ENCODE peak calls at places on chromosome 7, in seven cellular contexts. One of them, this sample, is unnamed.
A peak's percentile ranks its signal among the peaks of the same experiment; 100 is the strongest.

GRCh38 chr7:95558866-95559265 is 37.5 kb downstream of the PDK4 start:
- DNase-seq in GM12878: no peak
- DNase-seq in hepatocyte: peak; percentile 42
- DNase-seq in fibroblast of lung: no peak
- DNase-seq in osteoblast: no peak
- DNase-seq in mammary epithelial cell: no peak
- DNase-seq in IMR-90: no peak
- DNase-seq in this sample: no peak

GRCh38 chr7:1134951-1135350 is 25.0 kb downstream of the ZFAND2A start:
- DNase-seq in GM12878: no peak
- DNase-seq in hepatocyte: no peak
- DNase-seq in fibroblast of lung: no peak
- DNase-seq in osteoblast: no peak
- DNase-seq in mammary epithelial cell: no peak
- DNase-seq in IMR-90: no peak
- DNase-seq in this sample: no peak

GRCh38 chr7:94088560-94088959 is 84.4 kb upstream of the BET1 start:
- DNase-seq in GM12878: no peak
- DNase-seq in hepatocyte: no peak
- DNase-seq in fibroblast of lung: peak; percentile 60
- DNase-seq in osteoblast: no peak
- DNase-seq in mammary epithelial cell: no peak
- DNase-seq in IMR-90: peak; percentile 57
- DNase-seq in this sample: no peak

GRCh38 chr7:50304911-50305621 is 550 bp downstream of the IKZF1 start:
- DNase-seq in GM12878: no peak
- DNase-seq in hepatocyte: no peak
- DNase-seq in fibroblast of lung: no peak
- DNase-seq in osteoblast: no peak
- DNase-seq in mammary epithelial cell: no peak
- DNase-seq in IMR-90: no peak
- DNase-seq in this sample: no peak

GRCh38 chr7:18499407-18500197 is 4.1 kb downstream of the HDAC9 start:
- DNase-seq in GM12878: no peak
- DNase-seq in hepatocyte: peak; percentile 6
- DNase-seq in fibroblast of lung: no peak
- DNase-seq in osteoblast: no peak
- DNase-seq in mammary epithelial cell: no peak
- DNase-seq in IMR-90: no peak
- DNase-seq in this sample: no peak

GRCh38 chr7:138001529-138002095 is at the start of gene CREB3L2:
- DNase-seq in GM12878: no peak
- DNase-seq in hepatocyte: peak; percentile 85
- DNase-seq in fibroblast of lung: peak; percentile 69
- DNase-seq in osteoblast: peak; percentile 66
- DNase-seq in mammary epithelial cell: no peak
- DNase-seq in IMR-90: peak; percentile 57
- DNase-seq in this sample: no peak

GRCh38 chr7:100675581-100676350 is 2.2 kb downstream of the GNB2 start:
- DNase-seq in GM12878: peak; percentile 34
- DNase-seq in hepatocyte: peak; percentile 79
- DNase-seq in fibroblast of lung: peak; percentile 71
- DNase-seq in osteoblast: peak; percentile 97
- DNase-seq in mammary epithelial cell: peak; percentile 67
- DNase-seq in IMR-90: peak; percentile 59
- DNase-seq in this sample: peak; percentile 33

GRCh38 chr7:157977306-157977705 is 610.3 kb downstream of the PTPRN2 start:
- DNase-seq in GM12878: no peak
- DNase-seq in hepatocyte: no peak
- DNase-seq in fibroblast of lung: no peak
- DNase-seq in osteoblast: peak; percentile 31
- DNase-seq in mammary epithelial cell: no peak
- DNase-seq in IMR-90: no peak
- DNase-seq in this sample: no peak

GRCh38 chr7:133853706-133854276 is 273.3 kb upstream of the LRGUK start:
- DNase-seq in GM12878: peak; percentile 9
- DNase-seq in hepatocyte: peak; percentile 31
- DNase-seq in fibroblast of lung: peak; percentile 91
- DNase-seq in osteoblast: peak; percentile 77
- DNase-seq in mammary epithelial cell: peak; percentile 98
- DNase-seq in IMR-90: peak; percentile 90
- DNase-seq in this sample: peak; percentile 95

GRCh38 chr7:105682331-105683070 is 101.2 kb upstream of the EFCAB10 start:
- DNase-seq in GM12878: no peak
- DNase-seq in hepatocyte: no peak
- DNase-seq in fibroblast of lung: no peak
- DNase-seq in osteoblast: no peak
- DNase-seq in mammary epithelial cell: no peak
- DNase-seq in IMR-90: no peak
- DNase-seq in this sample: no peak

GRCh38 chr7:133372337-133372736 is 119.5 kb downstream of the EXOC4 start:
- DNase-seq in GM12878: no peak
- DNase-seq in hepatocyte: no peak
- DNase-seq in fibroblast of lung: no peak
- DNase-seq in osteoblast: no peak
- DNase-seq in mammary epithelial cell: no peak
- DNase-seq in IMR-90: no peak
- DNase-seq in this sample: no peak

GRCh38 chr7:43694399-43694748 is 34.9 kb downstream of the COA1 start:
- DNase-seq in GM12878: no peak
- DNase-seq in hepatocyte: no peak
- DNase-seq in fibroblast of lung: peak; percentile 91
- DNase-seq in osteoblast: peak; percentile 76
- DNase-seq in mammary epithelial cell: peak; percentile 38
- DNase-seq in IMR-90: peak; percentile 92
- DNase-seq in this sample: no peak

GRCh38 chr7:140314571-140315480 is 83.5 kb downstream of the SLC37A3 start:
- DNase-seq in GM12878: no peak
- DNase-seq in hepatocyte: no peak
- DNase-seq in fibroblast of lung: peak; percentile 22
- DNase-seq in osteoblast: no peak
- DNase-seq in mammary epithelial cell: peak; percentile 33
- DNase-seq in IMR-90: peak; percentile 18
- DNase-seq in this sample: no peak

GRCh38 chr7:1742555-1743303 is 72.7 kb downstream of the ELFN1 start:
- DNase-seq in GM12878: no peak
- DNase-seq in hepatocyte: peak; percentile 60
- DNase-seq in fibroblast of lung: peak; percentile 13
- DNase-seq in osteoblast: peak; percentile 97
- DNase-seq in mammary epithelial cell: no peak
- DNase-seq in IMR-90: peak; percentile 14
- DNase-seq in this sample: no peak

GRCh38 chr7:96734343-96734742 is 24.7 kb upstream of the SEM1 start:
- DNase-seq in GM12878: no peak
- DNase-seq in hepatocyte: no peak
- DNase-seq in fibroblast of lung: no peak
- DNase-seq in osteoblast: no peak
- DNase-seq in mammary epithelial cell: no peak
- DNase-seq in IMR-90: no peak
- DNase-seq in this sample: no peak

GRCh38 chr7:6228363-6228762 is 44.1 kb downstream of the CYTH3 start:
- DNase-seq in GM12878: no peak
- DNase-seq in hepatocyte: no peak
- DNase-seq in fibroblast of lung: peak; percentile 41
- DNase-seq in osteoblast: no peak
- DNase-seq in mammary epithelial cell: no peak
- DNase-seq in IMR-90: peak; percentile 33
- DNase-seq in this sample: no peak

GRCh38 chr7:100867040-100867795 is at the start of gene TRIP6:
- DNase-seq in GM12878: no peak
- DNase-seq in hepatocyte: peak; percentile 93
- DNase-seq in fibroblast of lung: peak; percentile 94
- DNase-seq in osteoblast: peak; percentile 100
- DNase-seq in mammary epithelial cell: peak; percentile 88
- DNase-seq in IMR-90: peak; percentile 93
- DNase-seq in this sample: no peak

GRCh38 chr7:54159088-54159487 is 383.1 kb upstream of the VSTM2A start:
- DNase-seq in GM12878: no peak
- DNase-seq in hepatocyte: no peak
- DNase-seq in fibroblast of lung: no peak
- DNase-seq in osteoblast: no peak
- DNase-seq in mammary epithelial cell: no peak
- DNase-seq in IMR-90: no peak
- DNase-seq in this sample: no peak

DNA sequence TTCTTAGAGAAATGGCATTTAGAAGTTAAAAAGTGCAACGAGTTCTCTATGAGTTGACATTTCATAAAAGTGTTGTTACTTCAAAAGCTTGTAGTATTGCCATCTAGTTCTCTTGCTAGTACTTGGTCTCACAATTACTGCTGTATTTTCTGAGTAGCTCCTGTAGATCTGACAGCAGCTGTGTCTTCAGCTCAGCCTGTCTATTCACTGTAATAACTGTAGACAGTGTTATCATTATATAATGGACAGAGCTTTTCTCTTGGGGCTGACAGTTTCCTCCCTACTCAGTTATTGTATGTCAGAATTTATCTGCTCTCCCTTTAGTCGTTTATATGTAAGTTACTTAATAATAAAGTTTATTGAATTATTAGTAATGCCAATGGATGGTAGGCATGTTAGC is 388.7 kb upstream of the VSTM2A start:
- DNase-seq in GM12878: no peak
- DNase-seq in hepatocyte: no peak
- DNase-seq in fibroblast of lung: no peak
- DNase-seq in osteoblast: no peak
- DNase-seq in mammary epithelial cell: no peak
- DNase-seq in IMR-90: no peak
- DNase-seq in this sample: no peak
- H3K9me3 ChIP-seq in GM12878: no peaks in the 10 kb centered on the region
- H3K9me3 ChIP-seq in hepatocyte: no peaks in the 10 kb centered on the region
- H3K9me3 ChIP-seq in fibroblast of lung: no peaks in the 10 kb centered on the region
- H3K9me3 ChIP-seq in osteoblast: peaks cover 3% of the 10 kb centered on the region
- H3K9me3 ChIP-seq in mammary epithelial cell: no peaks in the 10 kb centered on the region
- H3K9me3 ChIP-seq in IMR-90: peaks cover 10% of the 10 kb centered on the region
- H3K9me3 ChIP-seq in this sample: no peaks in the 10 kb centered on the region

GRCh38 chr7:151597541-151597940 is 77.8 kb upstream of the RHEB start:
- DNase-seq in GM12878: no peak
- DNase-seq in hepatocyte: no peak
- DNase-seq in fibroblast of lung: peak; percentile 43
- DNase-seq in osteoblast: no peak
- DNase-seq in mammary epithelial cell: no peak
- DNase-seq in IMR-90: no peak
- DNase-seq in this sample: no peak
- H3K4me2 ChIP-seq in GM12878: no peak overlapping the region
- H3K4me2 ChIP-seq in hepatocyte: no peak overlapping the region
- H3K4me2 ChIP-seq in fibroblast of lung: no peak overlapping the region
- H3K4me2 ChIP-seq in osteoblast: no peak overlapping the region
- H3K4me2 ChIP-seq in mammary epithelial cell: peak overlapping the region; percentile 51
- H3K4me2 ChIP-seq in IMR-90: no peak overlapping the region
- H3K4me2 ChIP-seq in this sample: no peak overlapping the region

GRCh38 chr7:108824840-108825540 is 255.3 kb downstream of the DNAJB9 start:
- DNase-seq in GM12878: no peak
- DNase-seq in hepatocyte: no peak
- DNase-seq in fibroblast of lung: peak; percentile 90
- DNase-seq in osteoblast: peak; percentile 3
- DNase-seq in mammary epithelial cell: peak; percentile 6
- DNase-seq in IMR-90: peak; percentile 16
- DNase-seq in this sample: no peak
- H2AFZ ChIP-seq in GM12878: no peak overlapping the region
- H2AFZ ChIP-seq in hepatocyte: no peak overlapping the region
- H2AFZ ChIP-seq in fibroblast of lung: no peak overlapping the region
- H2AFZ ChIP-seq in osteoblast: no peak overlapping the region
- H2AFZ ChIP-seq in mammary epithelial cell: no peak overlapping the region
- H2AFZ ChIP-seq in IMR-90: no peak overlapping the region
- H2AFZ ChIP-seq in this sample: no peak overlapping the region

GRCh38 chr7:149188637-149189259 is 6.6 kb upstream of the ZNF282 start:
- DNase-seq in GM12878: no peak
- DNase-seq in hepatocyte: no peak
- DNase-seq in fibroblast of lung: no peak
- DNase-seq in osteoblast: no peak
- DNase-seq in mammary epithelial cell: no peak
- DNase-seq in IMR-90: no peak
- DNase-seq in this sample: no peak

GRCh38 chr7:149188213-149188612 is 7.1 kb upstream of the ZNF282 start:
- DNase-seq in GM12878: no peak
- DNase-seq in hepatocyte: no peak
- DNase-seq in fibroblast of lung: no peak
- DNase-seq in osteoblast: no peak
- DNase-seq in mammary epithelial cell: no peak
- DNase-seq in IMR-90: no peak
- DNase-seq in this sample: no peak

GRCh38 chr7:149180713-149181112 is 14.6 kb upstream of the ZNF282 start:
- DNase-seq in GM12878: no peak
- DNase-seq in hepatocyte: no peak
- DNase-seq in fibroblast of lung: no peak
- DNase-seq in osteoblast: no peak
- DNase-seq in mammary epithelial cell: no peak
- DNase-seq in IMR-90: no peak
- DNase-seq in this sample: no peak

GRCh38 chr7:149181136-149181790 is 14.1 kb upstream of the ZNF282 start:
- DNase-seq in GM12878: no peak
- DNase-seq in hepatocyte: no peak
- DNase-seq in fibroblast of lung: no peak
- DNase-seq in osteoblast: peak; percentile 47
- DNase-seq in mammary epithelial cell: peak; percentile 51
- DNase-seq in IMR-90: no peak
- DNase-seq in this sample: no peak

DNA sequence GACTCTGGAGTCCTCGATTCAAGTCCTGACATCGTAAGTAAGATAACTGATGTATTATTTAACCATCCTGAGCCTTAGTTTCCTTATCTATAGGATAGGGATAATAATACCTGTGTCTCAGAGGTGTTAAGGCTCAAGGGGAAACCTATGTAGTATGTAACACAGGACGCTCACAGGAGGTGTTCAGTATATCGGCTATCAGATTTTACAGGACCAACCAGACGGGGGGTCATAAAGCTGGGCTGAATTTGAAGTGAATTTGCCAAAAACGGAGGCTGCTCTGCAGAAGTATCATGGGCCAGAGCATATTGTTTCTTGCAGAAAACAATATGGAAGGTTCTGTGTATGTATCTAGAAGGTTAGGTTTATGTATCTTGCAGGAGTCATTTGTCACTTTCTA is 11.1 kb upstream of the ZNF282 start:
- DNase-seq in GM12878: no peak
- DNase-seq in hepatocyte: no peak
- DNase-seq in fibroblast of lung: no peak
- DNase-seq in osteoblast: peak; percentile 64
- DNase-seq in mammary epithelial cell: no peak
- DNase-seq in IMR-90: no peak
- DNase-seq in this sample: no peak
- H3K9me3 ChIP-seq in GM12878: no peaks in the 10 kb centered on the region
- H3K9me3 ChIP-seq in hepatocyte: no peaks in the 10 kb centered on the region
- H3K9me3 ChIP-seq in fibroblast of lung: no peaks in the 10 kb centered on the region
- H3K9me3 ChIP-seq in osteoblast: no peaks in the 10 kb centered on the region
- H3K9me3 ChIP-seq in mammary epithelial cell: no peaks in the 10 kb centered on the region
- H3K9me3 ChIP-seq in IMR-90: no peaks in the 10 kb centered on the region
- H3K9me3 ChIP-seq in this sample: no peaks in the 10 kb centered on the region

GRCh38 chr7:128352636-128353035 is 8.9 kb downstream of the PRRT4 start:
- DNase-seq in GM12878: no peak
- DNase-seq in hepatocyte: no peak
- DNase-seq in fibroblast of lung: no peak
- DNase-seq in osteoblast: no peak
- DNase-seq in mammary epithelial cell: no peak
- DNase-seq in IMR-90: no peak
- DNase-seq in this sample: no peak
- H3K4me2 ChIP-seq in GM12878: no peak overlapping the region
- H3K4me2 ChIP-seq in hepatocyte: no peak overlapping the region
- H3K4me2 ChIP-seq in fibroblast of lung: no peak overlapping the region
- H3K4me2 ChIP-seq in osteoblast: no peak overlapping the region
- H3K4me2 ChIP-seq in mammary epithelial cell: no peak overlapping the region
- H3K4me2 ChIP-seq in IMR-90: no peak overlapping the region
- H3K4me2 ChIP-seq in this sample: no peak overlapping the region

GRCh38 chr7:47557986-47558670 is 23.8 kb downstream of the TNS3 start:
- DNase-seq in GM12878: no peak
- DNase-seq in hepatocyte: peak; percentile 60
- DNase-seq in fibroblast of lung: no peak
- DNase-seq in osteoblast: no peak
- DNase-seq in mammary epithelial cell: peak; percentile 70
- DNase-seq in IMR-90: no peak
- DNase-seq in this sample: peak; percentile 92
- H2AFZ ChIP-seq in GM12878: no peak overlapping the region
- H2AFZ ChIP-seq in hepatocyte: no peak overlapping the region
- H2AFZ ChIP-seq in fibroblast of lung: no peak overlapping the region
- H2AFZ ChIP-seq in osteoblast: peak overlapping the region; percentile 45
- H2AFZ ChIP-seq in mammary epithelial cell: peak overlapping the region; percentile 47
- H2AFZ ChIP-seq in IMR-90: peak overlapping the region; percentile 44
- H2AFZ ChIP-seq in this sample: peak overlapping the region; percentile 64

This sample was measured in keratinocyte.